ENCODE peak calls at places on chromosomes 12 and 14, in four cellular contexts. V, L, F and K are unnamed samples.

GRCh38 chr12:86139671-86140070 is 116.5 kb downstream of the MGAT4C start:
- DNase-seq in V (no peak), L (no peak), F (no peak), K (no peak)

GRCh38 chr12:120316798-120317257 is 10.8 kb downstream of the PLA2G1B start:
- DNase-seq in V (no peak), L (no peak), F (no peak), K (no peak)

GRCh38 chr12:6829532-6830220 is 1.5 kb downstream of the P3H3 start:
- DNase-seq in V (peak; percentile 76), L (no peak), F (no peak), K (no peak)

GRCh38 chr14:48973136-48973535 is 613.0 kb downstream of the RPS29 start:
- DNase-seq in V (no peak), L (no peak), F (no peak), K (no peak)

GRCh38 chr12:26269554-26270284 is 74.3 kb downstream of the SSPN start:
- DNase-seq in V (no peak), L (no peak), F (no peak), K (no peak)

GRCh38 chr14:25394791-25395391 is 344.9 kb upstream of the STXBP6 start:
- DNase-seq in V (no peak), L (no peak), F (no peak), K (no peak)

GRCh38 chr12:48351022-48351708 is 446 bp upstream of the ZNF641 start:
- DNase-seq in V (no peak), L (peak; percentile 72), F (no peak), K (peak; percentile 93)

GRCh38 chr12:1920436-1920835 is 2.0 kb upstream of the CACNA2D4 start:
- DNase-seq in V (no peak), L (peak; percentile 22), F (no peak), K (no peak)

GRCh38 chr12:55720894-55721444 is 776 bp downstream of the RDH5 start:
- DNase-seq in V (peak; percentile 73), L (peak; percentile 85), F (peak; percentile 86), K (peak; percentile 95)

GRCh38 chr14:51554339-51554920 is 97.3 kb upstream of the FRMD6 start:
- DNase-seq in V (no peak), L (no peak), F (no peak), K (no peak)

GRCh38 chr14:89853976-89854693 is 100.4 kb downstream of the EFCAB11 start:
- DNase-seq in V (no peak), L (no peak), F (no peak), K (no peak)

GRCh38 chr12:112842441-112842840 is 50.9 kb downstream of the RPH3A start:
- DNase-seq in V (no peak), L (no peak), F (no peak), K (no peak)

GRCh38 chr14:74469548-74470518 is 23.3 kb downstream of the NPC2 start:
- DNase-seq in V (no peak), L (no peak), F (no peak), K (no peak)

GRCh38 chr12:90836689-90837088 is 118.3 kb downstream of the CCER1 start:
- DNase-seq in V (peak; percentile 67), L (no peak), F (no peak), K (peak; percentile 74)

GRCh38 chr12:15152864-15153263 is 68.4 kb downstream of the RERG start:
- DNase-seq in V (no peak), L (no peak), F (no peak), K (no peak)

GRCh38 chr14:74217672-74218448 is 21.4 kb upstream of the VSX2 start:
- DNase-seq in V (peak; percentile 94), L (peak; percentile 77), F (peak; percentile 98), K (peak; percentile 73)

GRCh38 chr12:68611094-68611818 is 557 bp downstream of the RAP1B start:
- DNase-seq in V (peak; percentile 82), L (peak; percentile 68), F (no peak), K (peak; percentile 89)

GRCh38 chr12:10130042-10130441 is at the start of gene CLEC7A:
- DNase-seq in V (no peak), L (no peak), F (no peak), K (no peak)

GRCh38 chr14:70886421-70887206 is 20.6 kb upstream of the PCNX1 start:
- DNase-seq in V (no peak), L (no peak), F (no peak), K (no peak)

GRCh38 chr12:66217342-66217929 is 28.4 kb downstream of the IRAK3 start:
- DNase-seq in V (no peak), L (no peak), F (no peak), K (no peak)

GRCh38 chr12:109098142-109098652 is 800 bp downstream of the UNG start:
- DNase-seq in V (no peak), L (peak; percentile 65), F (peak; percentile 93), K (peak; percentile 87)

GRCh38 chr12:109612975-109613502 is 39.4 kb downstream of the MVK start:
- DNase-seq in V (no peak), L (no peak), F (no peak), K (no peak)

GRCh38 chr14:73143003-73143402 is 6.7 kb downstream of the PSEN1 start:
- DNase-seq in V (no peak), L (no peak), F (no peak), K (no peak)

GRCh38 chr12:67942704-67943103 is 46.5 kb upstream of the IFNG-AS1 start:
- DNase-seq in V (no peak), L (no peak), F (no peak), K (no peak)

GRCh38 chr14:101313268-101313667 is 248.0 kb upstream of the DIO3 start:
- DNase-seq in V (no peak), L (no peak), F (no peak), K (no peak)

GRCh38 chr14:23577004-23577681 is 1.4 kb downstream of the JPH4 start:
- DNase-seq in V (peak; percentile 92), L (peak; percentile 44), F (peak; percentile 88), K (peak; percentile 63)

GRCh38 chr12:1869145-1869544 is 48.8 kb downstream of the LRTM2 start:
- DNase-seq in V (no peak), L (no peak), F (no peak), K (no peak)

GRCh38 chr12:118098911-118099671 is 4.7 kb downstream of the VSIG10 start:
- DNase-seq in V (no peak), L (no peak), F (no peak), K (no peak)

GRCh38 chr12:125424909-125425308 is 359.7 kb downstream of the AACS start:
- DNase-seq in V (no peak), L (no peak), F (no peak), K (no peak)

GRCh38 chr12:13443498-13443897 is 247.0 kb downstream of the EMP1 start:
- DNase-seq in V (no peak), L (no peak), F (no peak), K (no peak)

GRCh38 chr12:19431407-19432308 is 7.6 kb upstream of the AEBP2 start:
- DNase-seq in V (no peak), L (no peak), F (no peak), K (no peak)

GRCh38 chr12:57401165-57401564 is 29.7 kb downstream of the R3HDM2 start:
- DNase-seq in V (no peak), L (no peak), F (no peak), K (no peak)

GRCh38 chr12:85277900-85278597 is 2.0 kb upstream of the ALX1 start:
- DNase-seq in V (no peak), L (no peak), F (no peak), K (peak; percentile 59)

GRCh38 chr14:101359221-101360044 is 201.9 kb upstream of the DIO3 start:
- DNase-seq in V (no peak), L (no peak), F (no peak), K (peak; percentile 95)

GRCh38 chr12:109793411-109793810 is 39.8 kb downstream of the TRPV4 start:
- DNase-seq in V (no peak), L (no peak), F (no peak), K (no peak)

GRCh38 chr14:27553820-27554219 is 956.0 kb upstream of the NOVA1 start:
- DNase-seq in V (no peak), L (no peak), F (no peak), K (no peak)

DNA sequence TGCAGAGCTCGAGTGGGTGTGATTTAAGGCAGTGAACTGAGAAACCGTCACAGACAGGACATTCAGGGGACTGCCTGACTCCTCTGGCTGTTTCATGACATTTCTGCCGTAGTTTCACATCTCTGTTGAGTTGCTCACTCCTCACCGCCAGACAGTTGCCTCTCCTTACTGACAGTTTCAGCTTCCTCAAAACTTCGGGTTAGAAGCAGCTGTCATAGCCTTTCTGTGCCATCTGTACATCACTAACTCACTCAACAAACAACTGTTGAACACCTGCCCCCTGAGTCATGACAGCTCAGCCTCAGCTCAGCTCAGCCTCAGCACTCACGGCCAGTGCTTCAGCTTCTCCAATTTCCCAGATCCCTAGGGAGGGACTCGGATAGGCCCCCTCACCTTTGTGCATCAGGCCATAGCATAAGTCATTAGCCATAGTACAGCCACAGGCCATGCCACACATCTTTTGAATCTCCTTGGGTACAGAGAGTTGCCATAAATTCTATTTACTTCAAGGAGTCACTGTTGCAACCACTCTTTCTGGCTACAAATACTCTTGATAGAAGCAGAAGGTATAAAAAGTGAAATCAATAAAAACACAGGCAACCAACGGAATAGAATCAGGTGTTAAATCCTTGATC is 6.2 kb upstream of the SLC15A4 start:
- DNase-seq in V (no peak), L (peak; percentile 25), F (no peak), K (peak; percentile 53)
- TF ChIP-seq EP300 in V (no peak), L (no peak), F (no peak), K (no peak)

GRCh38 chr14:67429651-67430205 is 17.8 kb upstream of the PLEK2 start:
- DNase-seq in V (no peak), L (no peak), F (no peak), K (no peak)
- H3K27ac ChIP-seq in V (no peak overlapping the region), L (no peak overlapping the region), F (no peak overlapping the region), K (no peak overlapping the region)

GRCh38 chr12:93128332-93128707 is 199.2 kb upstream of the EEA1 start:
- DNase-seq in V (no peak), L (no peak), F (peak; percentile 50), K (no peak)

GRCh38 chr12:93125126-93125525 is 196.0 kb upstream of the EEA1 start:
- DNase-seq in V (no peak), L (no peak), F (no peak), K (no peak)

GRCh38 chr12:93126069-93126474 is 197.0 kb upstream of the EEA1 start:
- DNase-seq in V (no peak), L (no peak), F (no peak), K (no peak)

GRCh38 chr12:93127107-93127560 is 198.0 kb upstream of the EEA1 start:
- DNase-seq in V (no peak), L (no peak), F (no peak), K (no peak)

DNA sequence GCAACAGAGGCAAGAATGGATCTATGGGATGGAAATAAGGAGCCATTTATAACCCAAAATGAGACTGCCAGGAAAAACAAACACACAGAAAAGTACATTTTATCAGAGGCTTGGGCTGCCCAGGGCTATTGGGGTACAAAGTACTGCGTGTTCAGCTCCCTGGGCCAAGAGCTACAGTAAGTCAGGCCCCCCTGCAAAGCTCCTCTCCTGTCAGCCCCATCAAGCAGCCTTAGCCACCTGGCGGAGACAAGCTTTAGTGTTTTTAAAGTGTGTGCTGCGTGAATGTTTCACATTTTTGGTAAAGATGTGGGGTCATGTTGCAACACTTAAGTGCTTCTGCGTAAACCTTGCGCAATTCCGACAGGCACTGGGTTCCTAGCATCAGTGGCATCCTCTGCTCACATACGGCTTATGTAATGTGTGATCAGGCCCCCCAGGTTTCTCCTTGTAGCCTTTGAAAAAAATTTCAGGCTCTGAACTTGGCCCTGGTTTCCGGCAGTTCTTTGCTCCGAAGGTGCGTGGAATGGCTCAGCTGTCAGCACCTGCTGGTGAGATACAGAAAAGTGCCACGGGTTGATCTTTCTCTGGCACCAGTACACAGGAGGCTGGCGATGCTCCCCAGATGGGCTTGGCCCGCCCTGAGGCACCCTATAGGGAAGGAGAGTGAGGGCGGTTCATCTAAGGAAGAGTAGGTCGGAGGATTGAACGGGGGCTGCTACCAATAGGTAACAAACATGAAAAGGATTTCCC is 198.7 kb upstream of the EEA1 start:
- DNase-seq in V (no peak), L (peak; percentile 32), F (no peak), K (peak; percentile 91)
- TF ChIP-seq EP300 in V (no peak), L (peak; percentile 78), F (no peak), K (peak; percentile 94)

GRCh38 chr14:60720962-60721330 is 3.2 kb downstream of the SIX4 start:
- DNase-seq in V (no peak), L (no peak), F (no peak), K (no peak)
- H3K27ac ChIP-seq in V (peak overlapping the region; percentile 52), L (no peak overlapping the region), F (no peak overlapping the region), K (no peak overlapping the region)